ENCODE peak calls at places on chromosomes 12 and 14, in seven cellular contexts. S, G, K, P, T, X and Z are unnamed samples.

GRCh38 chr14:51093371-51094281 is 1.3 kb downstream of the TRIM9 start:
- DNase-seq in G (peak), S (peak), X (peak), K (peak), P (peak), T (peak), Z (no peak)

GRCh38 chr12:113135178-113136127 is at the start of gene RASAL1:
- DNase-seq in G (peak), P (peak), X (no peak), T (peak), S (no peak), K (no peak), Z (no peak)

GRCh38 chr12:103561174-103561573 is 25.9 kb upstream of the STAB2 start:
- DNase-seq in K (no peak), G (no peak), P (no peak), S (no peak), T (no peak), X (peak), Z (no peak)

GRCh38 chr12:90953956-90954421 is 987 bp downstream of the CCER1 start:
- DNase-seq in G (peak), T (no peak), P (peak), K (peak), X (no peak), S (no peak), Z (no peak)

GRCh38 chr12:105706321-105706972 is 376.0 kb downstream of the C12orf75 start:
- DNase-seq in P (peak), T (no peak), X (peak), G (no peak), K (no peak), S (no peak), Z (no peak)

GRCh38 chr14:95024380-95024779 is 132.9 kb downstream of the DICER1 start:
- DNase-seq in K (no peak), P (no peak), S (no peak), X (no peak), T (no peak), G (no peak), Z (peak)

GRCh38 chr12:80892597-80893445 is 44.9 kb downstream of the LIN7A start:
- DNase-seq in K (no peak), P (no peak), G (peak), S (no peak), X (peak), T (no peak), Z (no peak)

GRCh38 chr14:90091393-90091792 is 29.6 kb downstream of the KCNK13 start:
- DNase-seq in T (no peak), P (no peak), X (peak), K (no peak), G (no peak), S (no peak), Z (no peak)

GRCh38 chr12:109463776-109464175 is 13.3 kb downstream of the KCTD10 start:
- DNase-seq in P (no peak), X (peak), S (no peak), T (no peak), G (no peak), K (no peak), Z (no peak)

GRCh38 chr12:83027021-83027723 is 340.5 kb downstream of the TMTC2 start:
- DNase-seq in P (no peak), K (no peak), T (no peak), X (no peak), G (no peak), S (no peak), Z (no peak)

GRCh38 chr14:99508896-99509629 is 27.9 kb downstream of the CCNK start:
- DNase-seq in S (no peak), X (no peak), P (no peak), T (no peak), G (no peak), K (no peak), Z (peak)

GRCh38 chr14:37034410-37035285 is 137.8 kb downstream of the SLC25A21 start:
- DNase-seq in K (no peak), T (no peak), P (peak), S (no peak), X (peak), G (peak), Z (no peak)

GRCh38 chr12:124411291-124411878 is 116.5 kb downstream of the RFLNA start:
- DNase-seq in T (no peak), P (peak), G (no peak), X (peak), K (no peak), S (no peak), Z (no peak)

GRCh38 chr12:122052285-122052684 is 26.3 kb upstream of the MLXIP start:
- DNase-seq in P (no peak), X (no peak), S (no peak), K (no peak), G (no peak), T (no peak), Z (no peak)

GRCh38 chr12:82687020-82687951 is 580 bp downstream of the TMTC2 start:
- DNase-seq in K (peak), G (peak), P (peak), X (peak), T (peak), S (peak), Z (peak)

GRCh38 chr14:99724939-99725773 is 41.1 kb downstream of the CYP46A1 start:
- DNase-seq in K (peak), P (no peak), S (no peak), X (no peak), T (no peak), G (no peak), Z (peak)

GRCh38 chr14:69612014-69612758 is 790 bp downstream of the SUSD6 start:
- DNase-seq in K (no peak), G (peak), S (peak), P (no peak), T (no peak), X (peak), Z (no peak)

GRCh38 chr14:97687944-97688625 is 890.9 kb downstream of the VRK1 start:
- DNase-seq in T (no peak), G (no peak), S (no peak), P (no peak), X (no peak), K (no peak), Z (no peak)

GRCh38 chr12:1628671-1629337 is at the start of gene WNT5B:
- DNase-seq in T (no peak), K (no peak), P (peak), G (no peak), S (no peak), X (no peak), Z (no peak)

GRCh38 chr14:69357544-69358200 is 40.4 kb downstream of the ERH start:
- DNase-seq in X (no peak), K (no peak), P (no peak), S (no peak), G (no peak), T (no peak), Z (no peak)

GRCh38 chr12:98985156-98985555 is 340.1 kb downstream of the APAF1 start:
- DNase-seq in S (no peak), T (no peak), G (no peak), X (no peak), K (no peak), P (no peak), Z (no peak)

GRCh38 chr14:78341827-78342389 is 171.7 kb downstream of the NRXN3 start:
- DNase-seq in T (no peak), X (no peak), K (no peak), P (no peak), G (no peak), S (no peak), Z (no peak)

GRCh38 chr12:94047781-94048567 is 100.4 kb upstream of the PLXNC1 start:
- DNase-seq in T (no peak), P (no peak), K (no peak), S (no peak), G (peak), X (no peak), Z (no peak)

GRCh38 chr12:96416033-96416790 is 16.0 kb upstream of the CDK17 start:
- DNase-seq in P (no peak), X (peak), K (no peak), S (no peak), G (no peak), T (no peak), Z (no peak)

GRCh38 chr14:65462411-65462810 is 49.9 kb downstream of the FUT8 start:
- DNase-seq in X (peak), P (no peak), K (no peak), S (no peak), T (no peak), G (peak), Z (no peak)

GRCh38 chr12:109310247-109311125 is 1.4 kb upstream of the FOXN4 start:
- DNase-seq in K (no peak), G (no peak), T (no peak), P (peak), S (no peak), X (no peak), Z (no peak)

GRCh38 chr12:115972241-115972640 is 305.3 kb downstream of the MED13L start:
- DNase-seq in T (no peak), K (no peak), X (no peak), S (no peak), P (no peak), G (no peak), Z (no peak)

GRCh38 chr14:59601056-59601455 is 24.4 kb upstream of the CCDC175 start:
- DNase-seq in K (no peak), T (no peak), G (no peak), P (no peak), S (no peak), X (no peak), Z (no peak)

GRCh38 chr12:56634242-56634836 is 4.2 kb upstream of the BAZ2A start:
- DNase-seq in K (peak), G (peak), P (peak), S (no peak), X (peak), T (peak), Z (no peak)

GRCh38 chr14:77076118-77076631 is 21.9 kb upstream of the CIPC start:
- DNase-seq in X (no peak), K (no peak), S (peak), P (peak), G (no peak), T (no peak), Z (no peak)

GRCh38 chr14:30896435-30896834 is 22.1 kb downstream of the COCH start:
- DNase-seq in G (no peak), P (no peak), K (no peak), X (no peak), T (no peak), S (no peak), Z (no peak)

GRCh38 chr12:54398995-54399793 is 14.7 kb upstream of the ZNF385A start:
- DNase-seq in X (peak), T (peak), S (peak), P (peak), K (peak), G (peak), Z (no peak)

GRCh38 chr12:80837342-80837978 is 100.3 kb downstream of the LIN7A start:
- DNase-seq in G (peak), S (peak), X (peak), K (no peak), T (no peak), P (peak), Z (no peak)

GRCh38 chr14:73633517-73634332 is 11.1 kb upstream of the DNAL1 start:
- DNase-seq in G (peak), S (peak), K (peak), P (peak), T (peak), X (peak), Z (no peak)

GRCh38 chr12:111457071-111457470 is 51.3 kb downstream of the SH2B3 start:
- DNase-seq in S (no peak), T (no peak), K (no peak), G (no peak), X (no peak), P (no peak), Z (no peak)

GRCh38 chr14:100532916-100533630 is 54.1 kb downstream of the BEGAIN start:
- DNase-seq in G (no peak), T (no peak), S (no peak), K (peak), P (no peak), X (no peak), Z (no peak)